ENCODE peak calls at places on chromosome 19, in eight cellular contexts. X, L, O, H, T, S, P and J are unnamed samples.

GRCh38 chr19:29672933-29673336 is 7.7 kb downstream of the PLEKHF1 start:
- DNase-seq in X (no peak), L (peak; percentile 66), O (peak; percentile 20), H (no peak), T (no peak), S (no peak), P (no peak), J (peak; percentile 75)

GRCh38 chr19:10603873-10604459 is 16.9 kb upstream of the AP1M2 start:
- DNase-seq in X (no peak), L (no peak), O (no peak), H (no peak), T (peak; percentile 13), S (no peak), P (no peak), J (no peak)

GRCh38 chr19:4622695-4623421 is 16.5 kb upstream of the TNFAIP8L1 start:
- DNase-seq in X (no peak), L (no peak), O (no peak), H (no peak), T (peak; percentile 7), S (peak; percentile 56), P (no peak), J (no peak)

GRCh38 chr19:36460046-36460445 is 29.3 kb downstream of the ZNF566 start:
- DNase-seq in X (no peak), L (no peak), O (no peak), H (no peak), T (peak; percentile 11), S (no peak), P (no peak), J (no peak)

GRCh38 chr19:1063030-1063908 is 3.7 kb upstream of the ARHGAP45 start:
- DNase-seq in X (no peak), L (no peak), O (no peak), H (peak; percentile 21), T (no peak), S (peak; percentile 43), P (no peak), J (no peak)

GRCh38 chr19:10891360-10892108 is 20.2 kb downstream of the CARM1 start:
- DNase-seq in X (no peak), L (no peak), O (no peak), H (peak; percentile 32), T (peak; percentile 38), S (no peak), P (no peak), J (no peak)

GRCh38 chr19:18274776-18275356 is 614 bp upstream of the IQCN start:
- DNase-seq in X (no peak), L (no peak), O (peak; percentile 39), H (no peak), T (peak; percentile 91), S (peak; percentile 53), P (peak; percentile 72), J (no peak)

GRCh38 chr19:46192990-46193650 is 36.4 kb upstream of the IGFL1 start:
- DNase-seq in X (no peak), L (no peak), O (no peak), H (peak; percentile 33), T (peak; percentile 38), S (peak; percentile 62), P (peak; percentile 10), J (no peak)

GRCh38 chr19:38674388-38675133 is 27.1 kb downstream of the ACTN4 start:
- DNase-seq in X (no peak), L (no peak), O (no peak), H (no peak), T (no peak), S (no peak), P (no peak), J (no peak)

GRCh38 chr19:5973867-5974635 is 3.9 kb downstream of the RANBP3 start:
- DNase-seq in X (no peak), L (no peak), O (no peak), H (no peak), T (no peak), S (no peak), P (no peak), J (no peak)

GRCh38 chr19:39270091-39270871 is 2.1 kb downstream of the IFNL2 start:
- DNase-seq in X (no peak), L (no peak), O (no peak), H (peak; percentile 70), T (no peak), S (no peak), P (no peak), J (no peak)

GRCh38 chr19:17394891-17395415 is 957 bp upstream of the CCDC194 start:
- DNase-seq in X (no peak), L (peak; percentile 75), O (no peak), H (no peak), T (no peak), S (peak; percentile 71), P (no peak), J (peak; percentile 55)

GRCh38 chr19:40575326-40575725 is 1.3 kb upstream of the SHKBP1 start:
- DNase-seq in X (no peak), L (no peak), O (no peak), H (no peak), T (no peak), S (no peak), P (no peak), J (no peak)

GRCh38 chr19:39139305-39140194 is 14.0 kb downstream of the PAK4 start:
- DNase-seq in X (peak; percentile 50), L (no peak), O (no peak), H (no peak), T (no peak), S (no peak), P (no peak), J (no peak)

GRCh38 chr19:5700455-5701092 is 10.5 kb downstream of the RPL36 start:
- DNase-seq in X (no peak), L (no peak), O (no peak), H (no peak), T (no peak), S (no peak), P (no peak), J (no peak)

GRCh38 chr19:43594710-43595604 is 977 bp downstream of the IRGQ start:
- DNase-seq in X (peak; percentile 57), L (peak; percentile 60), O (no peak), H (peak; percentile 18), T (peak; percentile 59), S (peak; percentile 78), P (no peak), J (peak; percentile 42)

GRCh38 chr19:30064776-30065494 is 122.9 kb downstream of the URI1 start:
- DNase-seq in X (no peak), L (no peak), O (no peak), H (no peak), T (no peak), S (no peak), P (no peak), J (no peak)

GRCh38 chr19:8902520-8902919 is 70.3 kb downstream of the MBD3L1 start:
- DNase-seq in X (no peak), L (no peak), O (no peak), H (no peak), T (no peak), S (no peak), P (no peak), J (no peak)

GRCh38 chr19:1163934-1164683 is 10.0 kb downstream of the SBNO2 start:
- DNase-seq in X (no peak), L (no peak), O (no peak), H (no peak), T (no peak), S (no peak), P (no peak), J (no peak)

GRCh38 chr19:58361900-58362271 is 665 bp downstream of the ZNF497 start:
- DNase-seq in X (no peak), L (peak; percentile 44), O (no peak), H (no peak), T (no peak), S (peak; percentile 56), P (no peak), J (no peak)

GRCh38 chr19:17125728-17126677 is 50.4 kb downstream of the MYO9B start:
- DNase-seq in X (no peak), L (peak; percentile 30), O (no peak), H (no peak), T (peak; percentile 49), S (peak; percentile 94), P (no peak), J (peak; percentile 63)

GRCh38 chr19:55487884-55488687 is at the start of gene SSC5D:
- DNase-seq in X (no peak), L (no peak), O (no peak), H (no peak), T (peak; percentile 64), S (peak; percentile 41), P (no peak), J (no peak)

GRCh38 chr19:6717036-6717435 is 3.4 kb downstream of the C3 start:
- DNase-seq in X (no peak), L (no peak), O (no peak), H (no peak), T (no peak), S (no peak), P (no peak), J (no peak)

GRCh38 chr19:2026770-2027169 is 11.3 kb upstream of the BTBD2 start:
- DNase-seq in X (no peak), L (no peak), O (no peak), H (no peak), T (no peak), S (no peak), P (no peak), J (no peak)